ENCODE peak calls at places on chromosomes 12 and 14, in five cellular contexts. W is GM23248, B is GM23338, J is neural progenitor cell, Q is PC-9. M is an unnamed sample. For H3F3A, the result is how much of the 10 kb centered on the place peaks cover.

GRCh38 chr12:68454855-68455254 is 122.7 kb upstream of the MDM1 start:
- DNase-seq in B (no peak), J (no peak), Q (no peak), W (no peak), M (no peak)

GRCh38 chr14:22268875-22269274 is 320.1 kb downstream of the DAD1 start:
- DNase-seq in Q (peak), J (no peak), B (no peak), W (peak), M (peak)

GRCh38 chr12:5912437-5913334 is 32.4 kb downstream of the ANO2 start:
- DNase-seq in B (peak), Q (no peak), J (peak), W (no peak), M (peak)

GRCh38 chr12:81077329-81077685 is 572 bp upstream of the ACSS3 start:
- DNase-seq in Q (no peak), J (peak), B (peak), W (no peak), M (no peak)

GRCh38 chr12:104060791-104061190 is 3.5 kb upstream of the HCFC2 start:
- DNase-seq in Q (peak), B (no peak), J (no peak), W (no peak), M (peak)

GRCh38 chr12:111643428-111643826 is 42.3 kb downstream of the BRAP start:
- DNase-seq in W (no peak), B (no peak), J (no peak), Q (no peak), M (no peak)

GRCh38 chr14:35963209-35963608 is 137.1 kb downstream of the BRMS1L start:
- DNase-seq in J (peak), B (peak), Q (no peak), W (no peak), M (peak)

GRCh38 chr14:51867753-51868152 is 7.3 kb downstream of the GNG2 start:
- DNase-seq in W (no peak), J (no peak), B (no peak), Q (no peak), M (no peak)

GRCh38 chr12:62671321-62671720 is 204.7 kb downstream of the MON2 start:
- DNase-seq in B (no peak), J (no peak), W (peak), Q (no peak), M (no peak)

GRCh38 chr12:111757361-111758119 is 9.2 kb upstream of the ALDH2 start:
- DNase-seq in Q (no peak), B (no peak), J (peak), W (no peak), M (no peak)

GRCh38 chr12:95623554-95624170 is 72.4 kb upstream of the USP44 start:
- DNase-seq in J (peak), B (peak), W (peak), Q (peak), M (peak)

GRCh38 chr14:59161571-59162175 is 26.8 kb upstream of the DAAM1 start:
- DNase-seq in B (peak), W (peak), Q (peak), J (peak), M (peak)

GRCh38 chr12:132557291-132557968 is 53.0 kb downstream of the LRCOL1 start:
- DNase-seq in W (no peak), Q (no peak), B (no peak), J (no peak), M (no peak)

GRCh38 chr12:6241495-6241894 is 41.3 kb downstream of the CD9 start:
- DNase-seq in J (no peak), B (no peak), W (no peak), Q (no peak), M (no peak)

GRCh38 chr14:64118892-64119291 is 175.3 kb downstream of the ESR2 start:
- DNase-seq in B (no peak), Q (no peak), W (no peak), J (no peak), M (peak)

GRCh38 chr12:23906329-23906728 is 43.1 kb downstream of the SOX5 start:
- DNase-seq in W (peak), Q (no peak), J (peak), B (peak), M (peak)

GRCh38 chr12:7142057-7142644 is 12.0 kb downstream of the CLSTN3 start:
- DNase-seq in W (peak), Q (peak), B (peak), J (peak), M (peak)

GRCh38 chr12:100741084-100741711 is 53.4 kb upstream of the ANO4 start:
- DNase-seq in J (peak), B (peak), W (peak), Q (no peak), M (peak)

GRCh38 chr14:21098134-21098891 is at the start of gene ZNF219:
- DNase-seq in W (peak), B (peak), Q (no peak), J (peak), M (peak)

GRCh38 chr14:59277659-59278058 is 89.2 kb downstream of the DAAM1 start:
- DNase-seq in B (no peak), Q (no peak), W (peak), J (no peak), M (no peak)

GRCh38 chr12:42741771-42742510 is 152.4 kb upstream of the PRICKLE1 start:
- DNase-seq in B (no peak), J (no peak), Q (no peak), W (peak), M (peak)

GRCh38 chr14:77882098-77882497 is 82.2 kb downstream of the ADCK1 start:
- DNase-seq in B (no peak), J (no peak), W (peak), Q (no peak), M (peak)

GRCh38 chr14:75435473-75435872 is 7.7 kb downstream of the JDP2 start:
- DNase-seq in J (no peak), W (no peak), B (no peak), Q (no peak), M (no peak)
- H3F3A ChIP-seq in J (under half), W (under half), B (under half), Q (under half), M (under half)

GRCh38 chr12:22527999-22528398 is 16.3 kb downstream of the C2CD5 start:
- DNase-seq in Q (peak), J (no peak), W (peak), B (no peak), M (peak)
- H3K4me3 ChIP-seq in Q (no peak), J (no peak), W (peak), B (no peak), M (no peak)

DNA sequence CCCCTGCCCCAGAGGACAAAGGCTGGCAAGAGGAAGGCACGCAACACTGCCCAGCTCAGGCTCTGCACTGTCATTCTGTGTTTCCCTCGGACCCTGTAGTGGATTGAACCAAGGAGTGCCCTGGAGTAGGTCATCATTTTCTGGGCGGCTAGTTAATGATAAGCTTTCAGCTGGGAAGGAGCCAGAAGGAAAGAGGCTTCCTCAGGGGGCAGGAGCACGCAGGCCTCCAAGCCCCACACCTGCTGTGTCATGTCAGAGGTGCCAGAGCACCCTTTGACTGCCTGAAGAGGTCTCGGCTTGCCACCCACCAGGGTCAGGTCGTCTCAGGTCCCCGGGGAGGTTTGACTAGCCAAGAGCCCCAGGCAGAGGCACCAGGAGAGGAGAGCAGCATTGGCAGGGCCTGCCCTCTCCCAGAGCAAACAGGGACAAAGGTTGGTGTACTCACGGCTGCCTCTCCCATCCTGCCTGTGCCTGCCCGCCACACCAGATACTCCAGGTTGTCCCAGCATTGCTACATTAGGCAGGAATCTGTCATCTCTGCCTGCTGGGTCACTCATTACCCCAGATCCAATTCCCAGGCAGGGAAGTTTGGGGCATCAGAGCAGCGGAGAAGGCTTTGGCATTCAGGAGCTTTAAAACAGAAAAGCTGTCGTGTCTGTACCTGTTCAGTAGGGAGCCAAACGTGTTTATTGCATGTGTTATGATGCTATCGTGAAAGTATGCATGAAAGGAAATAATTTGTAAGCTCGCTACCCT is 33.5 kb upstream of the ATP2A2 start:
- DNase-seq in J (no peak), W (no peak), B (no peak), Q (peak), M (peak)
- H3K27ac ChIP-seq in J (no peak), W (no peak), B (no peak), Q (peak), M (peak)

GRCh38 chr12:12733118-12733517 is 15.9 kb downstream of the CDKN1B start:
- DNase-seq in B (no peak), J (no peak), W (no peak), Q (no peak), M (no peak)

GRCh38 chr12:12734054-12734453 is 16.9 kb downstream of the CDKN1B start:
- DNase-seq in W (no peak), Q (no peak), J (no peak), B (no peak), M (no peak)

GRCh38 chr12:12734561-12735071 is 17.4 kb downstream of the CDKN1B start:
- DNase-seq in B (no peak), Q (no peak), J (no peak), W (no peak), M (no peak)

GRCh38 chr12:12731178-12731577 is 14.0 kb downstream of the CDKN1B start:
- DNase-seq in Q (no peak), W (no peak), J (no peak), B (no peak), M (no peak)

GRCh38 chr12:12731785-12732184 is 14.6 kb downstream of the CDKN1B start:
- DNase-seq in Q (no peak), B (no peak), J (no peak), W (no peak), M (no peak)
- H3F3A ChIP-seq in Q (under half), B (under half), J (under half), W (under half), M (under half)

DNA sequence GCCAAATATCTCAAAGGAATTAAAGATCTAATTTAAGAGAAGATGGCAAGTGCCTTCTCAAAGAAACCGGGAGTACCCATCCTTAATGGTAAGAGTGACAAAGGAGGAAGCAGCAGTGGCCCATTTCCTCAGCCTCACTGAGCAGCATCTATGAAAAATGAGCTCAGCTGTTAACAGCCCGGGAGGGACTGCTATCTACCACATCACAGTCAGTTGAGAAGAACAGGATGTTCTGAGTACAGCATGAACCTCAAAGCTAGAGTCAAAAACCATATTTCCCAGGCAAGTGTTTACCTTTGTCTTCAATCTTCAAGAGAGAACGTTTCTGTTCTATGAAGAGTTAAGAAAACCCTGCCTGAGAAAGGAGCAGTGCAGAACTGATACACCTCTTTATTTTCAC is 115.0 kb downstream of the BTG1 start:
- DNase-seq in J (no peak), W (no peak), Q (no peak), B (no peak), M (no peak)
- H3K4me3 ChIP-seq in J (no peak), W (no peak), Q (no peak), B (no peak), M (no peak)

GRCh38 chr12:46259071-46259470 is 9.8 kb downstream of the SLC38A1 start:
- DNase-seq in Q (peak), J (no peak), B (no peak), W (no peak), M (peak)
- H3K27ac ChIP-seq in Q (no peak), J (no peak), B (no peak), W (no peak), M (no peak)

GRCh38 chr12:10641735-10642500 is 28.5 kb upstream of the MAGOHB start:
- DNase-seq in Q (no peak), W (peak), J (no peak), B (no peak), M (peak)

GRCh38 chr12:10636611-10637010 is 23.2 kb upstream of the MAGOHB start:
- DNase-seq in Q (peak), B (peak), J (no peak), W (no peak), M (peak)

GRCh38 chr12:10636124-10636523 is 22.7 kb upstream of the MAGOHB start:
- DNase-seq in Q (no peak), J (no peak), W (no peak), B (no peak), M (no peak)

GRCh38 chr12:10634427-10634826 is 21.0 kb upstream of the MAGOHB start:
- DNase-seq in B (no peak), J (no peak), Q (peak), W (peak), M (peak)

DNA sequence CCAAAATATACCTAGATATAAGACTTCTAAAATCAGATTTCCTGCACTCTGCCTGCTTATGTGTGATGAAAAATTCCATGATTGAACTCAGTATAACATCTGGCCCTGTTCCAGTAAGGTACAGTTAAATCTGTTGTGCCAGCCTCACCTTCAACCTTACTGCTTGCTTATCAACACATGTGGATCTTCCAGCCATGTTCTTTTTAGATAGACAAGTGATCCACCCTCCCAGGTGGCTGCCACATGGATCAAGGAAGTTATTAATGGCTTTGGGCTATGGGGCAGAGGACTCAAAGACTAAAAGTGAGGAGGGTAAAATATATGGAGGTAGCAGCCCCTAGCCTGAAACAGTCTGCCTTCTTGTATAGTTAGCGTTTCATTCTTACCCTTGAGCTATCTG is 25.3 kb upstream of the MAGOHB start:
- DNase-seq in W (no peak), B (no peak), J (no peak), Q (no peak), M (no peak)
- H3F3A ChIP-seq in W (under half), B (under half), J (under half), Q (under half), M (under half)

GRCh38 chr14:39099748-39100147 is 3.3 kb downstream of the SEC23A start:
- DNase-seq in B (no peak), W (no peak), Q (no peak), J (no peak), M (no peak)
- H3K4me3 ChIP-seq in B (no peak), W (peak), Q (no peak), J (no peak), M (no peak)

M was measured in PC-3.